ENCODE peak calls at places on chromosomes 2 and 18, in eight cellular contexts. V is naive B cell; D is small intestine; T is HEK293T; F is hippocampal formation; Z is stimulated activated naive CD4-positive, alpha-beta T cell; J is WTC11; K is activated CD4-positive, alpha-beta T cell treated with anti-CD3 and anti-CD28 coated beads, Interleukin-2, amount 10 ng/mL, durations not matched to agents 7 days and 5 days. X is an unnamed sample.

GRCh38 chr2:120842456-120843439 is 107.1 kb downstream of the GLI2 start:
- DNase-seq in V (no peak), D (no peak), T (no peak), F (no peak), Z (no peak), J (no peak), K (no peak), X (no peak)

GRCh38 chr2:241002275-241003046 is 4.0 kb downstream of the SNED1 start:
- DNase-seq in V (no peak), D (no peak), T (no peak), F (no peak), Z (no peak), J (no peak), K (no peak), X (no peak)

GRCh38 chr18:74252032-74252380 is 39.8 kb downstream of the CYB5A start:
- DNase-seq in V (no peak), D (peak), T (no peak), F (no peak), Z (no peak), J (no peak), K (no peak), X (no peak)

GRCh38 chr2:176637497-176638166 is 368.4 kb downstream of the MTX2 start:
- DNase-seq in V (no peak), D (no peak), T (peak), F (peak), Z (no peak), J (peak), K (no peak), X (no peak)

GRCh38 chr2:133885847-133886246 is 317.6 kb upstream of the NCKAP5 start:
- DNase-seq in V (no peak), D (no peak), T (no peak), F (no peak), Z (no peak), J (no peak), K (no peak), X (no peak)

GRCh38 chr2:127454595-127455565 is 36.7 kb downstream of the PROC start:
- DNase-seq in V (no peak), D (peak), T (no peak), F (no peak), Z (no peak), J (no peak), K (no peak), X (no peak)

GRCh38 chr2:170463206-170463537 is 252.0 kb upstream of the SP5 start:
- DNase-seq in V (no peak), D (no peak), T (no peak), F (no peak), Z (no peak), J (no peak), K (no peak), X (no peak)

GRCh38 chr2:240429872-240430491 is 5.5 kb upstream of the GPC1 start:
- DNase-seq in V (no peak), D (no peak), T (no peak), F (no peak), Z (no peak), J (peak), K (no peak), X (no peak)

GRCh38 chr2:134501476-134502089 is 217.2 kb downstream of the TMEM163 start:
- DNase-seq in V (no peak), D (no peak), T (no peak), F (no peak), Z (no peak), J (no peak), K (no peak), X (no peak)

GRCh38 chr18:63479826-63480225 is 3.1 kb downstream of the SERPINB5 start:
- DNase-seq in V (no peak), D (no peak), T (no peak), F (no peak), Z (no peak), J (no peak), K (no peak), X (no peak)